ENCODE peak calls at places on chromosomes 7 and 10, in four cellular contexts. One of them, this sample, is unnamed. For H3K4me1, the result is how much of the 10 kb centered on the place peaks cover.

GRCh38 chr10:81569488-81569887 is 305.5 kb upstream of the NRG3 start:
- DNase-seq in A549: no peak
- DNase-seq in tibial nerve: no peak
- DNase-seq in transverse colon: no peak
- DNase-seq in this sample: no peak

GRCh38 chr10:29804025-29804852 is 169.5 kb upstream of the SVIL start:
- DNase-seq in tibial nerve: no peak
- DNase-seq in A549: peak
- DNase-seq in transverse colon: peak
- DNase-seq in this sample: peak

GRCh38 chr7:131235489-131236317 is 92.0 kb upstream of the MKLN1 start:
- DNase-seq in tibial nerve: no peak
- DNase-seq in A549: peak
- DNase-seq in transverse colon: peak
- DNase-seq in this sample: peak

GRCh38 chr7:15245801-15246200 is 316.0 kb downstream of the AGMO start:
- DNase-seq in A549: no peak
- DNase-seq in tibial nerve: no peak
- DNase-seq in transverse colon: no peak
- DNase-seq in this sample: no peak

GRCh38 chr7:28778781-28779180 is 179.3 kb downstream of the TRIL start:
- DNase-seq in transverse colon: no peak
- DNase-seq in tibial nerve: no peak
- DNase-seq in A549: no peak
- DNase-seq in this sample: no peak

GRCh38 chr7:84228526-84228925 is 33.9 kb upstream of the SEMA3A start:
- DNase-seq in transverse colon: no peak
- DNase-seq in A549: no peak
- DNase-seq in tibial nerve: no peak
- DNase-seq in this sample: no peak

GRCh38 chr10:11521860-11522259 is 89.6 kb downstream of the USP6NL start:
- DNase-seq in tibial nerve: no peak
- DNase-seq in transverse colon: no peak
- DNase-seq in A549: no peak
- DNase-seq in this sample: no peak

GRCh38 chr7:1738511-1738910 is 68.4 kb downstream of the ELFN1 start:
- DNase-seq in tibial nerve: no peak
- DNase-seq in A549: no peak
- DNase-seq in transverse colon: no peak
- DNase-seq in this sample: no peak

GRCh38 chr10:90905925-90906324 is 15.0 kb downstream of the ANKRD1 start:
- DNase-seq in tibial nerve: no peak
- DNase-seq in transverse colon: no peak
- DNase-seq in A549: no peak
- DNase-seq in this sample: no peak

GRCh38 chr7:106521115-106521514 is 139.8 kb downstream of the CCDC71L start:
- DNase-seq in tibial nerve: no peak
- DNase-seq in transverse colon: no peak
- DNase-seq in A549: no peak
- DNase-seq in this sample: no peak

GRCh38 chr7:113078321-113078720 is 8.3 kb downstream of the GPR85 start:
- DNase-seq in A549: no peak
- DNase-seq in transverse colon: no peak
- DNase-seq in tibial nerve: no peak
- DNase-seq in this sample: no peak

GRCh38 chr10:94546616-94547175 is 1.1 kb downstream of the HELLS start:
- DNase-seq in A549: no peak
- DNase-seq in tibial nerve: no peak
- DNase-seq in transverse colon: no peak
- DNase-seq in this sample: no peak

GRCh38 chr7:273327-273726 is 16.6 kb upstream of the FOXL3 start:
- DNase-seq in A549: no peak
- DNase-seq in tibial nerve: no peak
- DNase-seq in transverse colon: no peak
- DNase-seq in this sample: no peak

GRCh38 chr10:104146871-104147270 is 24.9 kb downstream of the SFR1 start:
- DNase-seq in tibial nerve: no peak
- DNase-seq in transverse colon: no peak
- DNase-seq in A549: no peak
- DNase-seq in this sample: no peak

GRCh38 chr10:132381726-132382125 is 15.3 kb upstream of the PWWP2B start:
- DNase-seq in transverse colon: no peak
- DNase-seq in A549: no peak
- DNase-seq in tibial nerve: no peak
- DNase-seq in this sample: no peak

GRCh38 chr10:70683601-70684329 is 11.5 kb downstream of the ADAMTS14 start:
- DNase-seq in A549: no peak
- DNase-seq in tibial nerve: no peak
- DNase-seq in transverse colon: no peak
- DNase-seq in this sample: no peak

GRCh38 chr7:142908921-142909870 is 23.7 kb upstream of the TRPV6 start:
- DNase-seq in tibial nerve: no peak
- DNase-seq in transverse colon: no peak
- DNase-seq in A549: peak
- DNase-seq in this sample: no peak

GRCh38 chr10:6098156-6098555 is 9.3 kb downstream of the RBM17 start:
- DNase-seq in transverse colon: no peak
- DNase-seq in A549: no peak
- DNase-seq in tibial nerve: no peak
- DNase-seq in this sample: no peak

GRCh38 chr7:49483142-49483541 is 290.3 kb upstream of the VWC2 start:
- DNase-seq in tibial nerve: no peak
- DNase-seq in A549: peak
- DNase-seq in transverse colon: peak
- DNase-seq in this sample: no peak

GRCh38 chr7:46811529-46811928 is 770.4 kb downstream of the TNS3 start:
- DNase-seq in transverse colon: no peak
- DNase-seq in tibial nerve: peak
- DNase-seq in A549: peak
- DNase-seq in this sample: peak

GRCh38 chr10:122847782-122848604 is 2.3 kb upstream of the CUZD1 start:
- DNase-seq in transverse colon: no peak
- DNase-seq in A549: no peak
- DNase-seq in tibial nerve: no peak
- DNase-seq in this sample: no peak

GRCh38 chr7:134302120-134302519 is 14.6 kb downstream of the SLC35B4 start:
- DNase-seq in tibial nerve: no peak
- DNase-seq in A549: no peak
- DNase-seq in transverse colon: no peak
- DNase-seq in this sample: no peak

GRCh38 chr10:72309290-72310240 is 35.8 kb downstream of the DDIT4 start:
- DNase-seq in transverse colon: peak
- DNase-seq in A549: no peak
- DNase-seq in tibial nerve: no peak
- DNase-seq in this sample: peak
- H3K27ac ChIP-seq in transverse colon: peak
- H3K27ac ChIP-seq in A549: peak
- H3K27ac ChIP-seq in tibial nerve: peak
- H3K27ac ChIP-seq in this sample: peak

GRCh38 chr7:101172005-101172853 is 6.9 kb upstream of the VGF start:
- DNase-seq in transverse colon: no peak
- DNase-seq in tibial nerve: no peak
- DNase-seq in A549: no peak
- DNase-seq in this sample: no peak
- TF ChIP-seq EP300 in transverse colon: no peak
- TF ChIP-seq EP300 in tibial nerve: no peak
- TF ChIP-seq EP300 in A549: no peak
- TF ChIP-seq EP300 in this sample: no peak

DNA sequence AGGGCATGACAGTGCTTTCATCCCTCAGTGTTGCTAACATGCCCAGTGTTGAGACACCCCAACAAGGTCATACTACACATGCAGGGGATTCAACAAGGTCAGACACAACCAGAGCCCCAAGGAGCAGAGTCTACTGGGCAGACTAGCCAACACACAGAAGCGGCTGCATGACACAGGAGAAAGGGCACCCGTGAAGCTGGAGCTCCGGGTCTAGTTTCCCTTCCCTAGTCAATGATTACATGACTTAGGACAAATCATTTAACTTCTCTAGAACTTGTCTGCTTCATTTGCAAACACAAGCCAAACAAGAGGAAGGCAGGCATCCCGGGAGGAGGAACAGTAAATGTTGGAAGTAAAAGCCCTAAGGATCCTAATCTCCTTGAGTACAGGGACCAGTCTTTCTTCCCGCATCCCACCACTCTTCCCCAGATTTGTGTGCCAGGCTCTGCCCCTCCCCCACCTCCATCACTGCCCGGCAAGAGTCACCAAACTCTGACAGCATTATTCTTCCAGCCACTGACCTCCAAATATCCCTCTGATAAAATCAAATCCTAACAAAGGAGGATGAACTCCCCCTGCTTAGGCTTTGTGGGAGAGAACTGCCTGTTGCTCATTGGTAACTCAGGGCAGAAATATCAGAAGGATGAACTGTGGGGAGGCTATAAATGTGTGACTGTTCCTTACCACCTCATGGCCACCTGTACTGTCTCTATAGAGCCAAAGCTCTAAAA is 104.3 kb downstream of the KCNMA1 start:
- DNase-seq in tibial nerve: no peak
- DNase-seq in transverse colon: no peak
- DNase-seq in A549: peak
- DNase-seq in this sample: no peak
- H3K4me1 ChIP-seq in tibial nerve: under half
- H3K4me1 ChIP-seq in transverse colon: under half
- H3K4me1 ChIP-seq in A549: under half
- H3K4me1 ChIP-seq in this sample: half or more

DNA sequence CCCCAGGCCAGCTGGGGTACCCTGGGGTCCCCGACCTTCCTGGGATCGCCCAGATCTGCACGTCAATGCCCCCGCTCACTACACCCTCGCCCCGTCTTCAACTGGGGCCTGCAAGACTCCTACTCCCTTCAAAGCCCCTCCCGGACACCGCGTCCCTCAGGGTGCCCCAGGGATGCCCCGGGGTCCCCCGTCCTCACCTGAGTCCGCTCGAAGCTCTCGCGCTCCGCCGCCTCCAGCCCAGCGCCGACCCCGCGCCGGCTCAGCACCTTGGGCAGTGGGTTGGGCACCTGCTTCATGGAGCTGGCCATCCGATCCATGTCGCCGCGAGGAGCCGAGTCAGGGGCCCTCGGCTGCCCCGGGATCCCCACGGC is at the start of gene HIP1:
- DNase-seq in A549: no peak
- DNase-seq in tibial nerve: no peak
- DNase-seq in transverse colon: no peak
- DNase-seq in this sample: no peak
- H3K27ac ChIP-seq in A549: peak
- H3K27ac ChIP-seq in tibial nerve: peak
- H3K27ac ChIP-seq in transverse colon: peak
- H3K27ac ChIP-seq in this sample: peak

DNA sequence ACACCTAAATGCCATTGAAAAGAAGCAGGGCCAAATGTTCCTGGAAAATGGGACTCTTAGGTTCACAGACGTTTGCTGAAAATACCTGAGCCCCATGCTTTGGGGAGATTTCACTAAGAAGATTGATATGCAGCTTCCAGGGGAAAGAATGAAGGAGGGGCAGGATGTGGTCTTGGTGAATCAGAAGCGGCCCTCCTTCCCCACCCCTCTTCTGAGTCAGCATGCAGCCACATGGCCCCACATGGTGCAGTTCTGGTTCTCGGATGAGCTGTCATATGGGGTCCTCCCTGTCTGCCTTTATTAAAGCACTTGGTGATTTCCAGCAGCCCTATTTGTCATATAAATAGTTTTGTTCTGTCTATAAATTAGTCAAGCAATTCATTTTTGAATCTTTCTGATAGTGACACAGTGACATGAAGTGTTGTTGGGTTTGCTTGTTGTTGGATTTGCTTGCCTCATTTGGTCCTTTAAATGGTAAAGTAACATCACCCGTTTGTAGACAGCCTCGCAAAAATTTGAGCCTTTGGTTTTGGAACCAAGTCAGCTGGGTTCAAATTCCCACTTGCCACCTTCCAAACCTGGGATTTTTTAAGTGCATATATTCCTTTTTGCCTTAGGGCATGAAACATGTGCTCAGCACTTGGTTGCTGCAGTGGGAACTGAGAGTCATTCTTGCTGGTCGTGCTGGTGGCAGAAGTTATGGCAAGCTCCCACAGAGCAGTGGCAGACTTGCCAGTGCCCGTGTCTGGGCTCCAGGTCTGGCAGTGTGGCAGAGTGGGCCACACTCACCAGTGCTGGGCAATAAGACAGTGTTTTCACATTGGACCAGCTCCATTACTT is 68.1 kb upstream of the CDK6 start:
- DNase-seq in A549: peak
- DNase-seq in transverse colon: no peak
- DNase-seq in tibial nerve: no peak
- DNase-seq in this sample: no peak
- TF ChIP-seq EP300 in A549: no peak
- TF ChIP-seq EP300 in transverse colon: no peak
- TF ChIP-seq EP300 in tibial nerve: no peak
- TF ChIP-seq EP300 in this sample: no peak

DNA sequence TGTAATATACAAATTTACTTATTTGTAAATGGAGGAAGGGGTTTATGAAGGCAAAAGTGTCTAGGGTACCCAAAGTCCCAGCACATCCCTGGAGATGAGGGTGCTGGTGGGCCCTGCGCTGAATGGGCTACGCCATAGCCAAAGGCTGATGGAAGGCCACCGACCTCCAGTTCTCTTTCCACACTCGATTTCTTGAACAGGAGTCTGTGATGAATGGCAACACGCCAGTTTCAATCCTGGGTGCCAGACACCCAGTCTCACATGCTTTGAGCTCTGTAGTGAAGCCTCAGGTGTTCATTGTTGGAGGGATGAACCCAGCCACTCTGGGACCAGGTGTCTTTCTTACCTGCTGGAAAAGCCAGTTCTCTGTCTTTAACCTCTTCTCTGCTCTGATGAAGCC is 752 bp downstream of the LRMDA start:
- DNase-seq in tibial nerve: no peak
- DNase-seq in transverse colon: no peak
- DNase-seq in A549: no peak
- DNase-seq in this sample: no peak
- H3K4me1 ChIP-seq in tibial nerve: under half
- H3K4me1 ChIP-seq in transverse colon: under half
- H3K4me1 ChIP-seq in A549: under half
- H3K4me1 ChIP-seq in this sample: under half

GRCh38 chr7:27151341-27151944 is 940 bp downstream of the HOXA3 start:
- DNase-seq in transverse colon: no peak
- DNase-seq in tibial nerve: no peak
- DNase-seq in A549: no peak
- DNase-seq in this sample: peak

GRCh38 chr7:27151945-27152815 is at the start of gene HOXA3:
- DNase-seq in transverse colon: peak
- DNase-seq in tibial nerve: no peak
- DNase-seq in A549: no peak
- DNase-seq in this sample: peak

GRCh38 chr7:27153526-27153925 is 1.1 kb upstream of the HOXA3 start:
- DNase-seq in A549: no peak
- DNase-seq in transverse colon: no peak
- DNase-seq in tibial nerve: no peak
- DNase-seq in this sample: no peak

GRCh38 chr7:27154369-27154768 is 2.0 kb upstream of the HOXA3 start:
- DNase-seq in A549: no peak
- DNase-seq in transverse colon: peak
- DNase-seq in tibial nerve: no peak
- DNase-seq in this sample: peak

GRCh38 chr7:27152816-27153486 is 568 bp upstream of the HOXA3 start:
- DNase-seq in transverse colon: no peak
- DNase-seq in tibial nerve: no peak
- DNase-seq in A549: no peak
- DNase-seq in this sample: no peak
- H3K27ac ChIP-seq in transverse colon: peak
- H3K27ac ChIP-seq in tibial nerve: peak
- H3K27ac ChIP-seq in A549: no peak
- H3K27ac ChIP-seq in this sample: peak